ENCODE peak calls at places on chromosomes 3 and 15, in four cellular contexts. I is ovary, J is tibial artery, W is heart right ventricle. Y is an unnamed sample.

GRCh38 chr15:38129531-38130199 is 123.0 kb upstream of the SPRED1 start:
- DNase-seq in J (peak; percentile 85), W (peak; percentile 31), I (peak; percentile 81), Y (no peak)

GRCh38 chr15:64636101-64636500 is 139.3 kb downstream of the RBPMS2 start:
- DNase-seq in I (no peak), W (no peak), J (no peak), Y (no peak)

GRCh38 chr3:42891042-42891441 is 14.9 kb upstream of the ZNF662 start:
- DNase-seq in I (no peak), J (no peak), W (no peak), Y (no peak)

GRCh38 chr3:18968120-18968519 is 180.2 kb upstream of the KCNH8 start:
- DNase-seq in W (no peak), J (no peak), I (no peak), Y (no peak)

GRCh38 chr15:46277451-46277850 is 642.6 kb downstream of the SQOR start:
- DNase-seq in I (no peak), J (no peak), W (no peak), Y (no peak)

GRCh38 chr3:118863731-118864322 is 170.8 kb downstream of the IGSF11 start:
- DNase-seq in I (no peak), W (no peak), J (no peak), Y (no peak)

GRCh38 chr3:136329593-136329992 is 79.5 kb downstream of the PCCB start:
- DNase-seq in I (no peak), W (no peak), J (no peak), Y (no peak)

GRCh38 chr3:150059729-150060128 is 89.0 kb upstream of the PFN2 start:
- DNase-seq in I (no peak), W (no peak), J (no peak), Y (no peak)

GRCh38 chr3:162034368-162034767 is 537.8 kb downstream of the OTOL1 start:
- DNase-seq in J (no peak), I (no peak), W (no peak), Y (no peak)

GRCh38 chr3:42639192-42639591 is 14.3 kb upstream of the ZBTB47 start:
- DNase-seq in I (no peak), J (no peak), W (no peak), Y (no peak)

GRCh38 chr15:63244976-63245645 is 32.3 kb upstream of the APH1B start:
- DNase-seq in W (no peak), J (no peak), I (no peak), Y (no peak)

GRCh38 chr3:114206342-114206741 is 27.5 kb upstream of the DRD3 start:
- DNase-seq in J (no peak), I (no peak), W (no peak), Y (no peak)

GRCh38 chr15:23565395-23566069 is at the start of gene MKRN3:
- DNase-seq in J (no peak), W (peak; percentile 14), I (peak; percentile 34), Y (peak; percentile 20)

GRCh38 chr3:125679258-125679657 is 84.0 kb upstream of the OSBPL11 start:
- DNase-seq in I (no peak), W (no peak), J (no peak), Y (no peak)

GRCh38 chr3:194271459-194272035 is 79.6 kb downstream of the CPN2 start:
- DNase-seq in W (no peak), J (no peak), I (no peak), Y (no peak)

GRCh38 chr3:111252795-111253194 is 181.2 kb downstream of the NECTIN3 start:
- DNase-seq in J (no peak), I (no peak), W (no peak), Y (no peak)

GRCh38 chr3:51929420-51930003 is 12.2 kb downstream of the RRP9 start:
- DNase-seq in W (no peak), J (no peak), I (no peak), Y (no peak)

GRCh38 chr3:55060921-55061555 is 133.2 kb upstream of the LRTM1 start:
- DNase-seq in W (no peak), I (no peak), J (no peak), Y (no peak)

GRCh38 chr15:45732544-45733130 is 97.8 kb downstream of the SQOR start:
- DNase-seq in J (no peak), I (no peak), W (peak; percentile 28), Y (no peak)

GRCh38 chr15:63701365-63701764 is 104.2 kb downstream of the FBXL22 start:
- DNase-seq in J (no peak), I (no peak), W (no peak), Y (no peak)

GRCh38 chr3:40801276-40801675 is 276.5 kb downstream of the ZNF621 start:
- DNase-seq in I (no peak), J (no peak), W (no peak), Y (no peak)

GRCh38 chr3:52525666-52526065 is 8.0 kb downstream of the NT5DC2 start:
- DNase-seq in J (no peak), I (no peak), W (no peak), Y (peak; percentile 12)

GRCh38 chr3:122021811-122022401 is at the start of gene ILDR1:
- DNase-seq in J (no peak), I (no peak), W (no peak), Y (peak; percentile 74)

GRCh38 chr15:81294501-81294850 is 29.5 kb downstream of the STARD5 start:
- DNase-seq in J (peak; percentile 55), I (no peak), W (no peak), Y (no peak)

GRCh38 chr15:66134284-66134683 is 119.3 kb downstream of the MEGF11 start:
- DNase-seq in W (no peak), J (no peak), I (no peak), Y (no peak)

DNA sequence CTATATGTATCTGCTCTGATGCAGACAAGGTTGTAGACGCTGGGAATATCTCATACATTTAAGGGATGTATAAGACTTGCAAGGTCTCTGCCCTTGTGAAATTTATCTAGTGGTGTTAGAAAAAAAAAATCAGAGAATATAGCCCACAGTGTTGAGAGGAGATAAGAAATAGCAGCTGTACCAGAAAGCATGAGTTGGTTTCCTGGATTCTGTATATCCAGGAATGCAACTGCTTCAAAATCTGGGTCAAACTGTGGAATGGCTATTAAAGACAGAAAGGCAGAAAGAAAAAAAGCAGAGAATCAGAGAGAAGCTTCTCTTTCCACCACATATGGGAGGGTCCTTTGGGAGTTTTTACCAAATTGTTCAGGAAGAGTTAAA is 1.5 kb upstream of the TMEM212 start:
- DNase-seq in J (no peak), W (no peak), I (no peak), Y (no peak)
- H3K4me1 ChIP-seq in J (peaks cover 8% of the 10 kb centered on the region), W (peaks cover 41% of the 10 kb centered on the region), I (peaks cover 12% of the 10 kb centered on the region), Y (peaks cover 24% of the 10 kb centered on the region)

GRCh38 chr15:42920281-42921048 is at the start of gene TTBK2:
- DNase-seq in W (peak; percentile 98), I (peak; percentile 99), J (peak; percentile 99), Y (peak; percentile 98)
- H3K27ac ChIP-seq in W (peak within 1 kb of the TSS; percentile 89), I (peak within 1 kb of the TSS; percentile 90), J (peak within 1 kb of the TSS; percentile 96), Y (peak within 1 kb of the TSS; percentile 79)

DNA sequence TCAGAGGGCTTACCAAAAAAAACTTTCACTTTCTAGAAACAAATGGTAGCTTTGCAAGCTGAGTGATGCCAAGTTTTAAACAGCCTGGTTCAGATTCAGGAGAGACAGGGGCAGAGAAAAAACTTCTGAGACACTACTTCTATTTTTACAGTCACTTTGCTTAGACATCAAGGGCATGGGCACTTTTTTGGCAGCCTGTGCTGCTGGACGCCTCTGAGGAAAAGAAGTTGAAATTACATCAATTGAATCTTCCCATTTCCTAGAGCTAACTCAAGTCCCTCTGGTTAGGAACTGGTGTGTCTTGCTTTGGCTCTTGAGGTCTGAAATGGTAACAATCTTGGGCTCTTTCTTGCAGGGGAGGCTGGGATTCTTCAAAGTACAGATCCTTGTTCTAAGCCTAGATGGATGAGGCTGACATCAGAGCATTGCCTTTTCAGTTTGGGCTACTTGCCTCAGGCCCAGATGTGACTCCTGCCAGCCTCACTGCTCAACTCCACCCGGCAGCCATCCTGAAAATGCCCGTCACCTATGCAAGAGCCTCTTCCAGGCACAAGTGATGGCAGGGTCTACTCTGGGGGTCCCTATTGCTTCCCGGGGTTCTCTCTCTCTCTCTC is 357.5 kb downstream of the FOXP1 start:
- DNase-seq in J (no peak), I (no peak), W (no peak), Y (no peak)
- H3K4me3 ChIP-seq in J (peak overlapping the region; percentile 44), I (no peak overlapping the region), W (peak overlapping the region; percentile 54), Y (no peak overlapping the region)

GRCh38 chr15:60535265-60535664 is 56.3 kb upstream of the ICE2 start:
- DNase-seq in W (no peak), J (no peak), I (no peak), Y (no peak)

GRCh38 chr15:60534051-60534450 is 55.1 kb upstream of the ICE2 start:
- DNase-seq in I (no peak), W (no peak), J (no peak), Y (no peak)

GRCh38 chr15:60536314-60536713 is 57.4 kb upstream of the ICE2 start:
- DNase-seq in J (no peak), I (no peak), W (no peak), Y (no peak)

GRCh38 chr15:60535743-60536142 is 56.8 kb upstream of the ICE2 start:
- DNase-seq in J (no peak), I (no peak), W (no peak), Y (no peak)

DNA sequence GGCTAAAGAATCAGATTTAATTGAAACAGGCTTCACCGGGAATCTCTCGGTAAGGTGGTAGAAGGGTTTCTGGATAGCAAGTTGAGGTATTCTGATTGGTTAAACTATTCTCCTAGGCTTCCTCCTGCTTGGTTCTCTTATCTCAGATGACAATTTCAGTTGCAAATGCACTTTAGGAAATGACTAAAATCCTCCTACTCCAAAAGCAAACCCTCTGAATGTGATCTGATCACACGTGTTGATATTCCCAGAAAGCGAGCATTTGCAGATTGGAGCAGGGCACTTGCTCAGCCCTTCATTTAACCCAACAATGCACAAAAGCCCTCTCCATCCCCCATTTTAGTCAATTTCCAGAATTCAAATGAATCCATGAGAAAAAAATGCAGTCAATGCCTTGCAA is 55.6 kb upstream of the ICE2 start:
- DNase-seq in I (no peak), J (no peak), W (no peak), Y (no peak)
- H3K4me1 ChIP-seq in I (no peaks in the 10 kb centered on the region), J (no peaks in the 10 kb centered on the region), W (peaks cover 2% of the 10 kb centered on the region), Y (peaks cover 10% of the 10 kb centered on the region)

GRCh38 chr15:48946088-48946839 is 17.5 kb downstream of the SHC4 start:
- DNase-seq in J (no peak), I (no peak), W (no peak), Y (no peak)
- H3K27ac ChIP-seq in J (peak overlapping the region; percentile 71), I (no peak overlapping the region), W (peak overlapping the region; percentile 70), Y (peak overlapping the region; percentile 9)

GRCh38 chr3:160447544-160447943 is 2.0 kb downstream of the TRIM59 start:
- DNase-seq in I (no peak), W (no peak), J (no peak), Y (no peak)

GRCh38 chr3:160444411-160444810 is 5.2 kb downstream of the TRIM59 start:
- DNase-seq in W (no peak), I (no peak), J (no peak), Y (no peak)

GRCh38 chr3:160448845-160449659 is 534 bp downstream of the TRIM59 start:
- DNase-seq in W (peak; percentile 20), J (no peak), I (no peak), Y (peak; percentile 74)

GRCh38 chr3:160445854-160446253 is 3.7 kb downstream of the TRIM59 start:
- DNase-seq in I (no peak), W (no peak), J (no peak), Y (no peak)

DNA sequence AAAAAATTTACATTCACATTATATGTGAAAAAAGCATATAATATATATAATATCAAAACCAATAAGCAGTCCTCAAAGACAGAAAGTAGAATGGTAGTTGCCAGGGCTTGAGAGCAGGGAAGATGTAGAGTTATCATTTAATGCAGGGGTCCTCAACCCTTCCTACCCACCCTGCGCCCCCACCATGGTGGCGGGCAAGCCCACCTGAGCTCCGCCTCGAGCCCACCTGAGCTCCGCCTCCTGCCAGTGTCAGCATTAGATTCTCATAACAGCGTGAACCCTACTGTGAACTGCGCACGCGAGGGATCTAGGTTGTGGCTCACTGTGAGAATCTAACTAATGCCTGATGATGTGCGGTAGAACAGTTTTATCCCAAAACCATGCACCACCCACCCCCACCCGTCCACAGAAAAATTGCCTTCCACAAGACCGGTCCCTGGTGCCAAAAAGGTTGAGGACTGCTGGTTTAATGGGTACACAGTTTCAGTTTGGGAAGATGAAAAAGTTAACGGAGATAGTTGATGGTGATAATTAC is 3.0 kb downstream of the TRIM59 start:
- DNase-seq in W (no peak), J (no peak), I (no peak), Y (no peak)
- H3K4me3 ChIP-seq in W (no peak overlapping the region), J (no peak overlapping the region), I (no peak overlapping the region), Y (no peak overlapping the region)

Y was measured in pancreas.